ENCODE peak calls at places on chromosome 10, in eight cellular contexts. G is A549, C is cardiac muscle cell, S is PC-9, B is tibial nerve, H is thoracic aorta, L is left lung, M is mesendoderm. V is an unnamed sample.

GRCh38 chr10:15725603-15726002 is 5.9 kb upstream of the ITGA8 start:
- DNase-seq in H (no peak), G (peak; percentile 53), L (no peak), M (peak; percentile 78), S (no peak), B (no peak), C (peak; percentile 74), V (no peak)

GRCh38 chr10:59587083-59587755 is 122.4 kb downstream of the SLC16A9 start:
- DNase-seq in M (no peak), S (no peak), G (no peak), C (no peak), H (no peak), L (no peak), B (no peak), V (peak; percentile 70)

GRCh38 chr10:100101526-100102076 is 19.9 kb upstream of the CPN1 start:
- DNase-seq in L (no peak), S (no peak), G (peak; percentile 57), M (no peak), H (no peak), B (no peak), C (no peak), V (no peak)

GRCh38 chr10:18456984-18457383 is 194.4 kb downstream of the NSUN6 start:
- DNase-seq in C (no peak), H (no peak), G (no peak), B (no peak), M (no peak), L (no peak), S (no peak), V (no peak)

GRCh38 chr10:121080324-121080807 is 229.2 kb downstream of the WDR11 start:
- DNase-seq in S (no peak), G (no peak), B (no peak), C (peak; percentile 55), H (no peak), M (peak; percentile 73), L (no peak), V (no peak)

GRCh38 chr10:55476129-55476528 is 675.1 kb upstream of the PCDH15 start:
- DNase-seq in G (no peak), B (no peak), C (no peak), M (no peak), S (no peak), H (no peak), L (no peak), V (no peak)

GRCh38 chr10:29102636-29103035 is 186.2 kb upstream of the LYZL1 start:
- DNase-seq in L (no peak), B (no peak), C (no peak), S (peak; percentile 33), H (no peak), M (no peak), G (no peak), V (no peak)

GRCh38 chr10:78149193-78149592 is 115.5 kb downstream of the RPS24 start:
- DNase-seq in M (peak; percentile 86), G (peak; percentile 6), S (no peak), L (no peak), B (no peak), C (no peak), H (no peak), V (no peak)

GRCh38 chr10:34503704-34504103 is 311.4 kb downstream of the PARD3 start:
- DNase-seq in H (no peak), C (no peak), G (no peak), M (no peak), S (no peak), B (no peak), L (no peak), V (no peak)

GRCh38 chr10:132708441-132708840 is 77.5 kb downstream of the NKX6-2 start:
- DNase-seq in S (no peak), G (no peak), M (no peak), B (no peak), L (peak; percentile 51), C (no peak), H (no peak), V (no peak)

GRCh38 chr10:116254422-116255152 is 18.4 kb downstream of the GFRA1 start:
- DNase-seq in H (no peak), B (no peak), L (no peak), S (no peak), M (no peak), G (no peak), C (peak; percentile 11), V (no peak)

GRCh38 chr10:58475322-58476277 is 37.1 kb upstream of the BICC1 start:
- DNase-seq in G (no peak), M (peak; percentile 33), B (no peak), L (no peak), H (no peak), S (no peak), C (no peak), V (no peak)

GRCh38 chr10:58400609-58401008 is 15.4 kb downstream of the TFAM start:
- DNase-seq in L (no peak), S (no peak), G (no peak), B (no peak), C (no peak), M (no peak), H (no peak), V (no peak)

DNA sequence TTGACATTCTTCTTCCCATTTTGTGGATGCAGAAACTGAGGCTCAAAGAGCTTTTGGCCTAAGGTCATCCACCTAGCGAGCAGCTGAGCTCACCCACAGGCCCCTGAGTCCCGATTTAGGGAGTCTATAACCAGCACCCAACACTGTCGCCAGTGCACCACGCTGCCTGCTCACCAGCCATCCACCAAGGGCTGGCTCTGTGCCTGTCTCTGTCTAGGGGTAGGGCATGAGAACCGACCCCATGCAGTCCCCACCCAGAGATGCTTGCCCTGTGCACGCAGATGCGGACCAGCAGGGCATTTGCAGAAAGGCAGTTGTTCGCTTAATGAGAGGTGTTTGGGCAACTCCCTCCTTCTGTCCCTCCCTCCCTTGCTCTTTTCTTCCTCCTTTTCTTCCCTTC is 97.2 kb downstream of the GRK5 start:
- DNase-seq in M (no peak), H (no peak), C (no peak), L (no peak), G (no peak), B (no peak), S (no peak), V (no peak)
- H3K4me1 ChIP-seq in M (no peaks in the 10 kb centered on the region), H (peaks cover 98% of the 10 kb centered on the region), C (peaks cover 27% of the 10 kb centered on the region), L (peaks cover 60% of the 10 kb centered on the region), G (peaks cover 66% of the 10 kb centered on the region), B (peaks cover 41% of the 10 kb centered on the region), S (peaks cover 62% of the 10 kb centered on the region), V (peaks cover 46% of the 10 kb centered on the region)

GRCh38 chr10:103836273-103836672 is 19.1 kb downstream of the SH3PXD2A start:
- DNase-seq in C (no peak), B (no peak), G (no peak), L (no peak), M (no peak), S (no peak), H (no peak), V (no peak)

GRCh38 chr10:103832806-103833205 is 22.6 kb downstream of the SH3PXD2A start:
- DNase-seq in L (no peak), H (no peak), G (no peak), S (no peak), C (no peak), M (no peak), B (no peak), V (no peak)

GRCh38 chr10:103833731-103834365 is 21.5 kb downstream of the SH3PXD2A start:
- DNase-seq in M (peak; percentile 89), B (peak; percentile 49), G (peak; percentile 76), C (no peak), H (no peak), L (no peak), S (no peak), V (no peak)

GRCh38 chr10:103835121-103836045 is 20.0 kb downstream of the SH3PXD2A start:
- DNase-seq in M (no peak), G (peak; percentile 15), B (peak; percentile 52), L (no peak), S (no peak), H (no peak), C (no peak), V (no peak)

GRCh38 chr10:103834436-103835095 is 20.8 kb downstream of the SH3PXD2A start:
- DNase-seq in C (no peak), G (no peak), L (no peak), B (no peak), M (no peak), H (no peak), S (no peak), V (no peak)
- H3K4me1 ChIP-seq in C (peaks cover 89% of the 10 kb centered on the region), G (peaks cover 32% of the 10 kb centered on the region), L (peaks cover 38% of the 10 kb centered on the region), B (peaks cover 39% of the 10 kb centered on the region), M (peaks cover 50% of the 10 kb centered on the region), H (peaks cover 44% of the 10 kb centered on the region), S (no peaks in the 10 kb centered on the region), V (peaks cover 56% of the 10 kb centered on the region)

GRCh38 chr10:130615463-130615862 is 479.3 kb downstream of the GLRX3 start:
- DNase-seq in G (no peak), B (no peak), C (peak; percentile 17), L (no peak), M (peak; percentile 42), H (no peak), S (no peak), V (no peak)

GRCh38 chr10:130618636-130619035 is 482.4 kb downstream of the GLRX3 start:
- DNase-seq in H (no peak), C (no peak), B (no peak), M (no peak), L (no peak), S (no peak), G (no peak), V (no peak)

GRCh38 chr10:130623680-130624271 is 487.6 kb downstream of the GLRX3 start:
- DNase-seq in M (no peak), B (no peak), C (no peak), G (no peak), L (no peak), S (no peak), H (no peak), V (no peak)

DNA sequence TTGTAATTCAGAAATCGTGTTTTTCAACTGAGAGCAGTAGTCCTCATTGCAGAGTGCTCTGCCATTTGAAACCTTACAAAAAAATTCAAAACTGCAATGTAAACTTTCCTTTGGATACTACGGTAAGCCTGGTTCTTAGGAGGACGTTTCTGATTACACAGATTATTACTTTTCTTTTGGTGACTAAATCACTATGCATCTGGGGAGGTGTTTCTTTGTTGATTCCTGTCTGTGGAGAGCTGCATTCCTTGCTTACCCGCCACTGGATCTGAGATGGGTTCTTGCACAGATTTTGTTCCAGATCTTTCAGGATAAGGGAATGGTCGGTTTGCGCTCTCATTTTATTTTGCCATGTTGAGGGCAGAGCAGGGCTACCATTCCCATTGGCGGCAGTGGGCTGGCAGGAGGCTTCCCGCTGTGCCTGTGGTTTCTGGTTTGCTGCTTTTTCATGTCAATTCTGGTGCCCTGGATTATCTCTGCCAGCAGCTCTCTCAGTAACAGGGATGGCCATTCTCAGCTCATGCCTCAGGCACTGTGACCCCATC is 485.1 kb downstream of the GLRX3 start:
- DNase-seq in M (no peak), G (no peak), S (no peak), L (no peak), B (no peak), H (no peak), C (no peak), V (no peak)
- H3K4me1 ChIP-seq in M (no peaks in the 10 kb centered on the region), G (no peaks in the 10 kb centered on the region), S (no peaks in the 10 kb centered on the region), L (no peaks in the 10 kb centered on the region), B (no peaks in the 10 kb centered on the region), H (no peaks in the 10 kb centered on the region), C (no peaks in the 10 kb centered on the region), V (no peaks in the 10 kb centered on the region)

DNA sequence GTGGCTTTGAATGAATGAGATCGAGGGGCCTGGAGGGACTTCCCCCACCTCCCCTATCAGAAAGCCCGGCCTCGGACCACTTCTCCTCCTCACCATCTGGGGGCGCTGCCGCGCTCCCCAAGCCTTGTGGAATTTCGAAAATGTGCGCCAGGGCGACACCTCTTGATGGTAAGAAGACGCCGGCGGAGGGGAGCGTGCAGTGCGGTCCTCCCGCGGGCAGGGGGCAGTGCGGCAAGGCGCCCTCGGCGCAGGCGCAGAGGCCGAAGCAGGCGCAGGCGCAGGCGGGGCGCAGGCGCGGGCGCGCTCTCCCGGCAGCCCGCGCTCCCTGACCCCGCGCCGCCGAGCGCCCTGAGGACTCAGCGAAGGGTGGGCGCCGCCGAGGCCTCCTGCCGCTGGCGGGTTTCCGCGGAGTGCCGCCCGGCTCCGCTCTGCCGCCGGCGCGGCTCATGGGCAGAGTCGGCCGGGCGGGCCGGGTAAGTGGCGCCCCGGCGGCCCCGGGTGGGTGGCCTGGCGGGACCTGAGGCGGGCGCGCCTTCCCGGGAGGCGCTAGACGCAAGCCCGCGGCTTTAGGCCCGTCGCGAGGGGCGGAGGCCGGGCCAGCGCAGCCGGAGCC is at the start of gene RBM17:
- DNase-seq in S (peak; percentile 97), M (peak; percentile 96), L (peak; percentile 99), B (peak; percentile 94), H (peak; percentile 94), C (peak; percentile 96), G (peak; percentile 97), V (peak; percentile 78)
- H3K4me1 ChIP-seq in S (peaks cover 16% of the 10 kb centered on the region), M (peaks cover 5% of the 10 kb centered on the region), L (peaks cover 70% of the 10 kb centered on the region), B (peaks cover 27% of the 10 kb centered on the region), H (peaks cover 15% of the 10 kb centered on the region), C (peaks cover 6% of the 10 kb centered on the region), G (peaks cover 35% of the 10 kb centered on the region), V (peaks cover 17% of the 10 kb centered on the region)

V was measured in keratinocyte.